ENCODE peak calls at places on chromosomes 6 and 20, in six cellular contexts. Q is IMR-90, X is H1, D is mesendoderm, M is mesenchymal stem cell, R is H9. I is an unnamed sample.

GRCh38 chr20:7650081-7650480 is 290.2 kb downstream of the HAO1 start:
- DNase-seq in X (no peak), D (no peak), Q (no peak), M (no peak), R (no peak), I (no peak)

GRCh38 chr6:5099537-5099936 is 14.4 kb downstream of the PPP1R3G start:
- DNase-seq in Q (no peak), D (no peak), M (no peak), R (no peak), X (no peak), I (no peak)

GRCh38 chr6:141097471-141097870 is 1035.3 kb upstream of the GJE1 start:
- DNase-seq in R (no peak), M (no peak), X (no peak), D (no peak), Q (no peak), I (no peak)

GRCh38 chr6:160667854-160668481 is 3.9 kb upstream of the LPA start:
- DNase-seq in X (peak; percentile 23), M (no peak), R (peak; percentile 76), Q (no peak), D (peak; percentile 77), I (no peak)

GRCh38 chr6:128438311-128438916 is 82.0 kb downstream of the PTPRK start:
- DNase-seq in Q (no peak), R (no peak), D (no peak), X (no peak), M (no peak), I (no peak)

GRCh38 chr6:46048646-46049297 is 33.1 kb upstream of the CLIC5 start:
- DNase-seq in X (no peak), R (no peak), Q (no peak), M (no peak), D (peak; percentile 75), I (no peak)

GRCh38 chr6:92922216-92922806 is 497.0 kb downstream of the EPHA7 start:
- DNase-seq in Q (no peak), M (no peak), D (peak; percentile 18), R (no peak), X (no peak), I (no peak)

GRCh38 chr6:63272397-63272796 is 47.4 kb downstream of the LGSN start:
- DNase-seq in Q (peak; percentile 35), D (peak; percentile 47), M (peak; percentile 43), R (no peak), X (no peak), I (no peak)

GRCh38 chr6:87917861-87918260 is 129.8 kb upstream of the SPACA1 start:
- DNase-seq in Q (no peak), M (no peak), X (no peak), D (no peak), R (no peak), I (no peak)

GRCh38 chr6:16179063-16179462 is 50.2 kb downstream of the MYLIP start:
- DNase-seq in M (no peak), Q (no peak), R (no peak), X (no peak), D (no peak), I (no peak)

GRCh38 chr6:43310137-43310536 is 1.5 kb upstream of the CRIP3 start:
- DNase-seq in Q (no peak), D (no peak), X (no peak), M (no peak), R (no peak), I (no peak)

GRCh38 chr20:60729119-60729900 is 522.8 kb upstream of the CDH4 start:
- DNase-seq in R (peak; percentile 51), Q (no peak), X (no peak), D (peak; percentile 43), M (no peak), I (no peak)

GRCh38 chr20:36219671-36220220 is 16.5 kb upstream of the AAR2 start:
- DNase-seq in Q (no peak), D (no peak), M (no peak), X (no peak), R (no peak), I (no peak)
- H2BK15ac ChIP-seq in Q (no peak overlapping the region), D (no peak overlapping the region), M (no peak overlapping the region), X (no peak overlapping the region), R (no peak overlapping the region), I (no peak overlapping the region)

GRCh38 chr6:137868721-137869631 is 1.9 kb downstream of the TNFAIP3 start:
- DNase-seq in M (no peak), D (no peak), R (no peak), Q (no peak), X (no peak), I (no peak)
- H3K4ac ChIP-seq in M (no peak overlapping the region), D (no peak overlapping the region), R (no peak overlapping the region), Q (no peak overlapping the region), X (no peak overlapping the region), I (no peak overlapping the region)

GRCh38 chr20:57679113-57679512 is 30.7 kb downstream of the PMEPA1 start:
- DNase-seq in D (no peak), R (no peak), X (no peak), Q (no peak), M (no peak), I (no peak)

GRCh38 chr20:57677323-57677982 is 32.4 kb downstream of the PMEPA1 start:
- DNase-seq in D (no peak), R (no peak), Q (no peak), X (no peak), M (no peak), I (no peak)

GRCh38 chr20:57680131-57680716 is 29.6 kb downstream of the PMEPA1 start:
- DNase-seq in R (no peak), M (no peak), Q (no peak), X (no peak), D (no peak), I (no peak)

GRCh38 chr20:57676517-57677322 is 33.1 kb downstream of the PMEPA1 start:
- DNase-seq in R (no peak), X (no peak), M (no peak), Q (no peak), D (no peak), I (no peak)

DNA sequence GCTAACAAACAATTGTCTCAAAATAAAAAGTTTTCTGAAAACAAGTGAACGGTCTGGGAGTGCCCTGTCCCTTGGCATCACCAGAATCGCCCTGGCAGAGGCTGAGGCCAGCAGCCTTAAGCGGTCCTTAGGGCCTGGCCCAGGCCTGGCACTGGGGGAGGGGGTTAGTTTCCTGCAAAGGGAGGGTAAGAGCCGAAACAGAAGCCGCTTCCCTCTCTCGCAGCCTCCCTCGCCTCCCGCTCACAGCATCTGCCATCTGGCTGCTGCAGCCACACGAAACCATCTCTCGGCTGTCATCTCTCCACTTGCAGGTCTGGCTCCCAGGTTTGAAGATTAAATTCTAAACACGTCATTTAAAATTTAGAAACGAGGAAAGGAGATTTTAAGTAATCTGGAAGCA is 31.5 kb downstream of the PMEPA1 start:
- DNase-seq in X (no peak), Q (no peak), R (no peak), D (no peak), M (no peak), I (no peak)
- H2BK15ac ChIP-seq in X (no peak overlapping the region), Q (no peak overlapping the region), R (no peak overlapping the region), D (no peak overlapping the region), M (no peak overlapping the region), I (no peak overlapping the region)

GRCh38 chr20:37407117-37407566 is 61.2 kb downstream of the SRC start:
- DNase-seq in Q (no peak), M (no peak), X (no peak), R (no peak), D (no peak), I (no peak)

GRCh38 chr20:37404461-37404881 is 58.5 kb downstream of the SRC start:
- DNase-seq in R (no peak), D (no peak), Q (no peak), X (no peak), M (no peak), I (no peak)

GRCh38 chr20:37405351-37405897 is 59.5 kb downstream of the SRC start:
- DNase-seq in D (no peak), M (no peak), Q (no peak), X (no peak), R (no peak), I (no peak)

GRCh38 chr20:37407573-37408002 is 61.6 kb downstream of the SRC start:
- DNase-seq in M (no peak), R (no peak), D (no peak), Q (no peak), X (no peak), I (no peak)

DNA sequence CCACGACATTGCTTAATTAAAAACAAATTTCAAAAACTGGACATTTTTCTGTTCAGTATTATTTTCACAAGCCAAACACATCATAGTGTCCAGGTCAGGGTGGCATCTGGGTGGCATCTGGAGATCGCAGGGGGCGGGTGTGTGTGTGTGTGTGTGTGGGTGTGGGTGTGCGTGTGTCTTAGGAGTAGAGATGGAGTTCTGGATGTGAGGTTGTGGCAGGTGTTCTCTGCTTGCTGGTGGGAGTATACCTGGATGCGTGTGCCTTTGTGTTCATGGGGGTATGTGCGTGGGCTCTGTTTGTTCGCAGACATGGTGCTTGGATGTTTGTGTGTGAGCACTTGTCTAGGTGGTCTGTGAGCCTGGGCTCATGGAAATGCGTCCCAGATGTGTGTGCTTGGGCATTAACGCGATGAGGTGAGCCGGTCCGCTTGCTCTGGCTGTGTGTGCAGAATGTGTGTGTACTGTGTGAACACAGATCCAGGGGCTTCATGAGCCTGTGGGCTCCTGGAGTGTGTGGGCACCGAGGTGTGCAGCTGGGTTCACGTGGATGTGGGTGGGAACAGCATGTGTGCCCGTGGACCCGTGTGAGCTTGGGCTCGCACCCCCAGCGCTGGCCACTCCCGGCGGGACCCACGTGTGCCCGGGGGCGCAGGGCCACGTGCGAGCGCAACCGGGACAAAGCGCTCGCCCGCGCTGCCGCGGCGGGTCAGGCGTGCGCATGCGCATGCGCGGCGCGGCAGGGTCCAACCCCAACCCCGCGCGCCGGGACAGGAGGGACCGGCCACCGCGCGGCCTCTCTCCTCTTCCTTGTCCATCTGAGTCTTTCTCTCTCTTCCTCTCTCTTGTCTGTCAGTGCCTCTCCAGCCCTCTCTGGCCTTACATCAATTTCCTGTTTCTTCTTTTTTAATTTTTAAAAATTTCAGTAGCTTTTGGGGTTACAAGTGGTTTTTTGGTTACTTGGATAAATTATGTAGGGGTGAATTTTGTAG is 60.4 kb downstream of the SRC start:
- DNase-seq in M (peak; percentile 21), X (no peak), Q (peak; percentile 28), R (no peak), D (no peak), I (no peak)
- H3K4ac ChIP-seq in M (no peak overlapping the region), X (peak overlapping the region; percentile 99), Q (peak overlapping the region; percentile 63), R (no peak overlapping the region), D (no peak overlapping the region), I (peak overlapping the region; percentile 99)

GRCh38 chr6:21438986-21439352 is 154.6 kb upstream of the SOX4 start:
- DNase-seq in Q (no peak), X (no peak), M (no peak), D (no peak), R (no peak), I (no peak)

GRCh38 chr6:21437583-21437982 is 156.0 kb upstream of the SOX4 start:
- DNase-seq in X (no peak), D (no peak), M (no peak), R (no peak), Q (no peak), I (no peak)

GRCh38 chr6:21438237-21438985 is 155.1 kb upstream of the SOX4 start:
- DNase-seq in R (no peak), D (no peak), X (no peak), Q (no peak), M (no peak), I (no peak)

GRCh38 chr6:21441386-21441785 is 152.2 kb upstream of the SOX4 start:
- DNase-seq in R (no peak), X (no peak), M (no peak), Q (peak; percentile 7), D (no peak), I (no peak)

GRCh38 chr6:21436625-21437024 is 156.9 kb upstream of the SOX4 start:
- DNase-seq in D (no peak), R (no peak), M (no peak), Q (no peak), X (no peak), I (no peak)
- H2BK15ac ChIP-seq in D (no peak overlapping the region), R (no peak overlapping the region), M (no peak overlapping the region), Q (no peak overlapping the region), X (no peak overlapping the region), I (peak overlapping the region; percentile 41)